ENCODE peak calls at places on chromosomes 11 and 22, in ten cellular contexts. V, K, X, H, O, Z, I, T, A and U are unnamed samples.

GRCh38 chr11:7498193-7498592 is 12.9 kb downstream of the OLFML1 start:
- DNase-seq in H (no peak), I (no peak), Z (no peak), A (no peak), V (no peak), O (no peak), X (no peak), T (no peak), K (no peak), U (no peak)

GRCh38 chr22:19992921-19993355 is 23.7 kb downstream of the ARVCF start:
- DNase-seq in T (no peak), X (no peak), V (no peak), H (peak; percentile 17), Z (no peak), A (peak; percentile 6), O (no peak), K (no peak), I (no peak), U (no peak)

GRCh38 chr11:132228756-132229325 is 858.4 kb downstream of the NTM start:
- DNase-seq in I (no peak), O (no peak), K (peak; percentile 43), A (no peak), H (no peak), T (no peak), Z (no peak), X (no peak), V (no peak), U (no peak)

GRCh38 chr22:16966251-16966650 is 41.8 kb downstream of the GAB4 start:
- DNase-seq in X (no peak), V (no peak), A (no peak), I (no peak), H (no peak), K (no peak), O (no peak), T (no peak), Z (no peak), U (no peak)

GRCh38 chr11:1305558-1306056 is 3.8 kb downstream of the TOLLIP start:
- DNase-seq in H (peak; percentile 31), X (no peak), I (no peak), T (no peak), A (peak; percentile 21), Z (no peak), V (no peak), K (no peak), O (no peak), U (peak; percentile 25)

GRCh38 chr22:20532256-20532993 is 25.0 kb downstream of the MED15 start:
- DNase-seq in T (no peak), O (no peak), A (no peak), Z (no peak), V (no peak), X (no peak), K (no peak), H (no peak), I (no peak), U (no peak)

GRCh38 chr11:17686185-17686980 is 33.0 kb upstream of the MYOD1 start:
- DNase-seq in O (no peak), I (no peak), V (no peak), A (no peak), X (no peak), H (no peak), Z (no peak), K (no peak), T (no peak), U (no peak)

GRCh38 chr11:1834132-1834610 is 619 bp upstream of the SYT8 start:
- DNase-seq in Z (peak; percentile 92), A (no peak), X (no peak), I (no peak), H (peak; percentile 40), T (no peak), V (no peak), K (no peak), O (no peak), U (peak; percentile 94)

GRCh38 chr11:65428578-65429068 is 6.0 kb downstream of the NEAT1 start:
- DNase-seq in H (peak; percentile 62), T (peak; percentile 79), A (no peak), V (no peak), Z (peak; percentile 73), X (no peak), O (no peak), I (no peak), K (no peak), U (peak; percentile 65)

GRCh38 chr22:36017661-36018091 is 10.9 kb downstream of the RBFOX2 start:
- DNase-seq in H (no peak), Z (no peak), T (no peak), X (no peak), V (no peak), A (no peak), O (no peak), K (no peak), I (no peak), U (no peak)

GRCh38 chr11:39630365-39630764 is 1829.1 kb downstream of the LRRC4C start:
- DNase-seq in Z (no peak), O (no peak), A (no peak), I (no peak), X (no peak), H (no peak), T (no peak), K (no peak), V (no peak), U (no peak)

GRCh38 chr11:83156150-83156995 is 558 bp upstream of the PCF11 start:
- DNase-seq in H (peak; percentile 99), T (peak; percentile 100), V (peak; percentile 91), I (peak; percentile 98), K (peak; percentile 100), X (peak; percentile 98), O (peak; percentile 99), Z (peak; percentile 99), A (peak; percentile 99), U (peak; percentile 99)

GRCh38 chr11:35944503-35945136 is 758 bp downstream of the LDLRAD3 start:
- DNase-seq in A (peak; percentile 40), Z (no peak), K (no peak), O (no peak), X (no peak), T (no peak), V (no peak), I (no peak), H (peak; percentile 21), U (no peak)

GRCh38 chr22:32824531-32825315 is 23.2 kb downstream of the TIMP3 start:
- DNase-seq in I (no peak), X (no peak), H (no peak), V (no peak), Z (no peak), T (no peak), K (no peak), A (no peak), O (no peak), U (no peak)

GRCh38 chr11:47186937-47187681 is 875 bp upstream of the PACSIN3 start:
- DNase-seq in H (no peak), X (no peak), A (peak; percentile 63), O (peak; percentile 84), Z (peak; percentile 51), K (peak; percentile 54), T (peak; percentile 71), V (no peak), I (peak; percentile 50), U (peak; percentile 59)
- TF ChIP-seq POLR2A in H (peak; percentile 20), X (no peak), A (no peak), O (peak; percentile 56), Z (no peak), K (no peak), T (no peak), V (no peak), I (peak; percentile 22), U (no peak)

GRCh38 chr22:18059473-18059872 is 18.3 kb upstream of the PEX26 start:
- DNase-seq in Z (no peak), O (no peak), T (no peak), K (no peak), A (no peak), X (no peak), V (no peak), H (no peak), I (no peak), U (no peak)
- TF ChIP-seq POLR2A in Z (no peak), O (no peak), T (no peak), K (no peak), A (no peak), X (no peak), V (no peak), H (no peak), I (no peak), U (no peak)

GRCh38 chr22:22414266-22414665 is 94.3 kb downstream of the ZNF280B start:
- DNase-seq in A (no peak), K (no peak), V (no peak), Z (no peak), I (no peak), H (no peak), T (no peak), O (no peak), X (no peak), U (no peak)

GRCh38 chr22:22418957-22419356 is 89.6 kb downstream of the ZNF280B start:
- DNase-seq in X (no peak), T (no peak), K (no peak), V (no peak), I (no peak), H (no peak), O (no peak), A (no peak), Z (no peak), U (no peak)

GRCh38 chr22:22418163-22418549 is 90.4 kb downstream of the ZNF280B start:
- DNase-seq in X (no peak), A (no peak), O (no peak), H (no peak), T (no peak), K (no peak), V (no peak), I (no peak), Z (no peak), U (no peak)

GRCh38 chr22:22420580-22420979 is 88.0 kb downstream of the ZNF280B start:
- DNase-seq in H (no peak), O (no peak), I (no peak), X (no peak), K (no peak), A (no peak), Z (no peak), V (no peak), T (no peak), U (no peak)

DNA sequence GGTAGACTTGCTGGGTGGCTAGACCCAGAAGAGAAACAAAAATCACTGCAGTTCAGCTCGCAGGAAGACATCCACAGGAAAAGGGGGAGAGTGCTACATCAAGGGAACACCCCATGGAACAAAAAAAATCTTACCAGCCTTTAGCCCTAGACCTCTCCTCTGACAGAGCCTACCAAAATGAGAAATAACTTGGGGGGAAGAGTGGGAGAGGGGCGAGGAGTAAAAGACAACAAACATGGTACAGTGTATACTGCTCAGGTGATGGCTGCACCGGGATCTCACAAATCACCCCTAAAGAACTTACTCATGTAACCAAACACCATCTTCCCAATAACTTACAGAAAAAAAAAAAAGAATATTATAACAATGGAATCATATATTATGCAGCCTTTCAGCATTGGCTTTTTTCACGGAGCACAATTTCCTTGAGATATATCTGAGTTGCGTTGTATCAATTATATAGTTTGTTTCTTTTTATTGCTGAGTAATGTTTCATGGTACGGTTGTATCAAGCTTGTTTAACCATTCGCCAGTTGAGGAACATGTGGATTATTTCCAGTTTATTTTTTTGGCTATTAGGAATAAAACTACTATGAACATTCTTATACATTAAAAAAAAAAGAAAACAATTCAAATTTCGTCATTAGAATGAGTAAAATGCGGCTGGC is 90.9 kb downstream of the ZNF280B start:
- DNase-seq in I (no peak), X (no peak), Z (no peak), H (no peak), A (no peak), O (no peak), T (no peak), K (no peak), V (no peak), U (no peak)
- TF ChIP-seq POLR2A in I (no peak), X (no peak), Z (no peak), H (no peak), A (no peak), O (no peak), T (no peak), K (no peak), V (no peak), U (no peak)

GRCh38 chr11:64186205-64187165 is 514 bp downstream of the STIP1 start:
- DNase-seq in X (no peak), V (no peak), Z (peak; percentile 29), K (peak; percentile 2), A (no peak), I (no peak), O (no peak), T (no peak), H (no peak), U (no peak)
- TF ChIP-seq POLR2A in X (peak; percentile 79), V (peak; percentile 83), Z (no peak), K (no peak), A (peak; percentile 47), I (no peak), O (no peak), T (peak; percentile 51), H (no peak), U (no peak)